ENCODE peak calls at places on chromosomes 7 and 10, in nine cellular contexts. One of them, this sample, is unnamed.

GRCh38 chr7:33774762-33775523 is 130.4 kb upstream of the BMPER start:
- DNase-seq in IMR-90: peak; percentile 81
- DNase-seq in adrenal gland: no peak
- DNase-seq in dorsolateral prefrontal cortex: no peak
- DNase-seq in PC-3: peak; percentile 7
- DNase-seq in psoas muscle: peak; percentile 64
- DNase-seq in MM.1S: no peak
- DNase-seq in small intestine: peak; percentile 4
- DNase-seq in SJCRH30: peak; percentile 25
- DNase-seq in this sample: no peak

GRCh38 chr10:102764340-102765257 is 20.9 kb downstream of the WBP1L start:
- DNase-seq in PC-3: peak; percentile 12
- DNase-seq in IMR-90: peak; percentile 41
- DNase-seq in MM.1S: no peak
- DNase-seq in psoas muscle: no peak
- DNase-seq in small intestine: no peak
- DNase-seq in adrenal gland: no peak
- DNase-seq in dorsolateral prefrontal cortex: no peak
- DNase-seq in SJCRH30: no peak
- DNase-seq in this sample: no peak

GRCh38 chr7:132419538-132419937 is 156.7 kb downstream of the PLXNA4 start:
- DNase-seq in small intestine: no peak
- DNase-seq in SJCRH30: no peak
- DNase-seq in psoas muscle: no peak
- DNase-seq in adrenal gland: no peak
- DNase-seq in MM.1S: no peak
- DNase-seq in PC-3: no peak
- DNase-seq in dorsolateral prefrontal cortex: no peak
- DNase-seq in IMR-90: no peak
- DNase-seq in this sample: no peak

GRCh38 chr7:111578754-111579153 is 16.5 kb upstream of the IMMP2L start:
- DNase-seq in IMR-90: no peak
- DNase-seq in small intestine: no peak
- DNase-seq in PC-3: no peak
- DNase-seq in SJCRH30: no peak
- DNase-seq in MM.1S: no peak
- DNase-seq in dorsolateral prefrontal cortex: no peak
- DNase-seq in psoas muscle: no peak
- DNase-seq in adrenal gland: no peak
- DNase-seq in this sample: no peak

GRCh38 chr10:124697443-124697836 is 46.7 kb downstream of the FAM53B start:
- DNase-seq in dorsolateral prefrontal cortex: no peak
- DNase-seq in SJCRH30: no peak
- DNase-seq in PC-3: no peak
- DNase-seq in small intestine: no peak
- DNase-seq in IMR-90: no peak
- DNase-seq in MM.1S: no peak
- DNase-seq in psoas muscle: peak; percentile 36
- DNase-seq in adrenal gland: no peak
- DNase-seq in this sample: peak; percentile 30

GRCh38 chr10:105241254-105241653 is 600.2 kb downstream of the SORCS3 start:
- DNase-seq in adrenal gland: no peak
- DNase-seq in small intestine: no peak
- DNase-seq in SJCRH30: no peak
- DNase-seq in MM.1S: no peak
- DNase-seq in dorsolateral prefrontal cortex: no peak
- DNase-seq in IMR-90: no peak
- DNase-seq in psoas muscle: no peak
- DNase-seq in PC-3: no peak
- DNase-seq in this sample: no peak

GRCh38 chr7:75776295-75776971 is 4.4 kb upstream of the CCL26 start:
- DNase-seq in psoas muscle: no peak
- DNase-seq in dorsolateral prefrontal cortex: no peak
- DNase-seq in SJCRH30: no peak
- DNase-seq in IMR-90: peak; percentile 89
- DNase-seq in adrenal gland: no peak
- DNase-seq in PC-3: peak; percentile 94
- DNase-seq in small intestine: peak; percentile 26
- DNase-seq in MM.1S: peak; percentile 12
- DNase-seq in this sample: no peak

GRCh38 chr10:132236161-132236560 is 49.4 kb downstream of the DPYSL4 start:
- DNase-seq in PC-3: no peak
- DNase-seq in adrenal gland: no peak
- DNase-seq in dorsolateral prefrontal cortex: no peak
- DNase-seq in SJCRH30: no peak
- DNase-seq in small intestine: no peak
- DNase-seq in MM.1S: no peak
- DNase-seq in psoas muscle: no peak
- DNase-seq in IMR-90: no peak
- DNase-seq in this sample: no peak

GRCh38 chr10:4725917-4726606 is 99.9 kb upstream of the AKR1E2 start:
- DNase-seq in IMR-90: peak; percentile 89
- DNase-seq in dorsolateral prefrontal cortex: no peak
- DNase-seq in small intestine: peak; percentile 88
- DNase-seq in MM.1S: no peak
- DNase-seq in psoas muscle: no peak
- DNase-seq in PC-3: peak; percentile 83
- DNase-seq in SJCRH30: no peak
- DNase-seq in adrenal gland: no peak
- DNase-seq in this sample: no peak

GRCh38 chr7:157978766-157979165 is 608.9 kb downstream of the PTPRN2 start:
- DNase-seq in IMR-90: no peak
- DNase-seq in small intestine: no peak
- DNase-seq in MM.1S: no peak
- DNase-seq in dorsolateral prefrontal cortex: no peak
- DNase-seq in adrenal gland: no peak
- DNase-seq in PC-3: no peak
- DNase-seq in SJCRH30: no peak
- DNase-seq in psoas muscle: peak; percentile 37
- DNase-seq in this sample: peak; percentile 43

GRCh38 chr10:32378371-32379301 is 31.7 kb upstream of the EPC1 start:
- DNase-seq in small intestine: peak; percentile 94
- DNase-seq in adrenal gland: peak; percentile 99
- DNase-seq in MM.1S: peak; percentile 96
- DNase-seq in SJCRH30: peak; percentile 94
- DNase-seq in dorsolateral prefrontal cortex: peak; percentile 98
- DNase-seq in psoas muscle: peak; percentile 96
- DNase-seq in PC-3: peak; percentile 96
- DNase-seq in IMR-90: peak; percentile 85
- DNase-seq in this sample: peak; percentile 94

DNA sequence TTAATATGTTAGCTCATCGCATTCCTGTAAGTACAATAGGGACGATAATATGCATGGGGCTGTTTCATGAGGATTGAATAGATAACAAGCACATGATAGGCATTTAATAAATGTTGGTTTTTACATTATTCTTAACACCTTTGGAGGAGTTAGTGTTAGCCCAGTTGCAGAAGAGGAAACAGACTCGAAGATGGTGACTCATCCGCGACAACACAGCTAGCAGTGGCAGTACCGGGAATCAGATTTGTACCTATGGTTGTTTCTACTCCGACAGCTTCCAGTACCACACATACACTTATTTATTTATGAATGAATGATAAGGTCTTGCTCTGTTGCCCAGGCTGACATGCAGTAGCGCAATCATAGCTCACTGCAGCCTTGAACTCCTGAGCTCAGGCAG is 2.9 kb downstream of the LRMDA start:
- DNase-seq in IMR-90: no peak
- DNase-seq in dorsolateral prefrontal cortex: no peak
- DNase-seq in adrenal gland: no peak
- DNase-seq in SJCRH30: no peak
- DNase-seq in small intestine: no peak
- DNase-seq in PC-3: no peak
- DNase-seq in MM.1S: no peak
- DNase-seq in psoas muscle: no peak
- DNase-seq in this sample: no peak
- H3K27me3 ChIP-seq in IMR-90: peaks cover 26% of the 10 kb centered on the region
- H3K27me3 ChIP-seq in dorsolateral prefrontal cortex: peaks cover 8% of the 10 kb centered on the region
- H3K27me3 ChIP-seq in adrenal gland: no peaks in the 10 kb centered on the region
- H3K27me3 ChIP-seq in SJCRH30: no peaks in the 10 kb centered on the region
- H3K27me3 ChIP-seq in small intestine: no peaks in the 10 kb centered on the region
- H3K27me3 ChIP-seq in PC-3: peaks cover 36% of the 10 kb centered on the region
- H3K27me3 ChIP-seq in MM.1S: no peaks in the 10 kb centered on the region
- H3K27me3 ChIP-seq in psoas muscle: peaks cover 5% of the 10 kb centered on the region
- H3K27me3 ChIP-seq in this sample: no peaks in the 10 kb centered on the region

GRCh38 chr7:32216759-32217158 is 146.6 kb upstream of the PDE1C start:
- DNase-seq in IMR-90: no peak
- DNase-seq in MM.1S: no peak
- DNase-seq in SJCRH30: no peak
- DNase-seq in dorsolateral prefrontal cortex: no peak
- DNase-seq in small intestine: no peak
- DNase-seq in PC-3: no peak
- DNase-seq in psoas muscle: no peak
- DNase-seq in adrenal gland: no peak
- DNase-seq in this sample: no peak

GRCh38 chr7:32217841-32218467 is 147.7 kb upstream of the PDE1C start:
- DNase-seq in small intestine: no peak
- DNase-seq in IMR-90: no peak
- DNase-seq in psoas muscle: no peak
- DNase-seq in MM.1S: no peak
- DNase-seq in PC-3: no peak
- DNase-seq in adrenal gland: no peak
- DNase-seq in SJCRH30: no peak
- DNase-seq in dorsolateral prefrontal cortex: no peak
- DNase-seq in this sample: no peak

GRCh38 chr7:32212321-32212720 is 142.1 kb upstream of the PDE1C start:
- DNase-seq in SJCRH30: no peak
- DNase-seq in adrenal gland: no peak
- DNase-seq in psoas muscle: no peak
- DNase-seq in IMR-90: no peak
- DNase-seq in MM.1S: no peak
- DNase-seq in dorsolateral prefrontal cortex: no peak
- DNase-seq in small intestine: no peak
- DNase-seq in PC-3: no peak
- DNase-seq in this sample: no peak

GRCh38 chr7:32215697-32216096 is 145.5 kb upstream of the PDE1C start:
- DNase-seq in SJCRH30: no peak
- DNase-seq in MM.1S: no peak
- DNase-seq in dorsolateral prefrontal cortex: no peak
- DNase-seq in adrenal gland: no peak
- DNase-seq in IMR-90: no peak
- DNase-seq in small intestine: no peak
- DNase-seq in psoas muscle: no peak
- DNase-seq in PC-3: no peak
- DNase-seq in this sample: no peak

DNA sequence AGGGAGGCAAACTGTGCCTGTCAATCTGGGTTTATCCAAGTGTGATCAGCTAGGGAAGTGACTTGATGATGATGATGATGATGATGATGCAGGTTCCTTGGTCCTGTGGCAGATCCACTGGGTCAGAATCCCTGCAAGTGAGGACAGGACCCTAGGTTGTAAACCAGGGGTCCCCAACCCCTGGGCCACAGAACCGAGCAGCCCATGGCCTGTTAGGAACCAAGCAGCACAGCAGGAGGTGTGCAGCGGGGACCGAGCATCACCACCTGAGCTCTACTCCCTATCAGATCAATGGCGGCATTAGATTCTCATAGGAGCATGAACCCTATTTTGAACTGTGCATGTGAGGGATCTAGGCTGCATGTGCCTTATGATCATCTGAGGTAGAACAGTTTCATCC is 144.7 kb upstream of the PDE1C start:
- DNase-seq in MM.1S: no peak
- DNase-seq in adrenal gland: no peak
- DNase-seq in psoas muscle: no peak
- DNase-seq in dorsolateral prefrontal cortex: no peak
- DNase-seq in IMR-90: no peak
- DNase-seq in SJCRH30: no peak
- DNase-seq in PC-3: no peak
- DNase-seq in small intestine: no peak
- DNase-seq in this sample: no peak
- H3K27me3 ChIP-seq in MM.1S: no peaks in the 10 kb centered on the region
- H3K27me3 ChIP-seq in adrenal gland: no peaks in the 10 kb centered on the region
- H3K27me3 ChIP-seq in psoas muscle: no peaks in the 10 kb centered on the region
- H3K27me3 ChIP-seq in dorsolateral prefrontal cortex: no peaks in the 10 kb centered on the region
- H3K27me3 ChIP-seq in IMR-90: peaks cover 14% of the 10 kb centered on the region
- H3K27me3 ChIP-seq in SJCRH30: peaks cover 4% of the 10 kb centered on the region
- H3K27me3 ChIP-seq in PC-3: peaks cover 80% of the 10 kb centered on the region
- H3K27me3 ChIP-seq in small intestine: no peaks in the 10 kb centered on the region
- H3K27me3 ChIP-seq in this sample: no peaks in the 10 kb centered on the region

DNA sequence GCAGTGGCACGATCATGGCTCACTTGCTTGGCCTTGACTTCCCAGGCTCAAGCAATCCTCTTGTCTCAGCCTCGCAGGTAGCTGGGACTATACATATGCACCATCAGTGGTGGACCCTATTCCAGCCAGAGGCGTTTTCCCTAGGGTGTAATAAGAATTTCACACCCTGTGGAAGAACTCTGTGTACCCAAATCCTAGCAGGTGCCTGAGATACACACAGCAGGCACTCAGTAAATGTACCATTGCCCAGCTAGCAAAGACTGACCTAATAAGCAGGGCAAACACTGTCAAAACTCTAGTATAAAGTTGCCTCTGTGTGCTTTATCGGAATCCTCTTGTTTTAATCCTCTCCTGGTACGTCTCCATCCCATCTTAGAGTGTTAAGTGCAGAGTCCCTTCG is 33.7 kb upstream of the BHLHA15 start:
- DNase-seq in psoas muscle: no peak
- DNase-seq in PC-3: no peak
- DNase-seq in dorsolateral prefrontal cortex: no peak
- DNase-seq in small intestine: no peak
- DNase-seq in IMR-90: no peak
- DNase-seq in SJCRH30: no peak
- DNase-seq in MM.1S: no peak
- DNase-seq in adrenal gland: no peak
- DNase-seq in this sample: no peak
- H3K27me3 ChIP-seq in psoas muscle: no peaks in the 10 kb centered on the region
- H3K27me3 ChIP-seq in PC-3: no peaks in the 10 kb centered on the region
- H3K27me3 ChIP-seq in dorsolateral prefrontal cortex: no peaks in the 10 kb centered on the region
- H3K27me3 ChIP-seq in small intestine: no peaks in the 10 kb centered on the region
- H3K27me3 ChIP-seq in IMR-90: no peaks in the 10 kb centered on the region
- H3K27me3 ChIP-seq in SJCRH30: no peaks in the 10 kb centered on the region
- H3K27me3 ChIP-seq in MM.1S: no peaks in the 10 kb centered on the region
- H3K27me3 ChIP-seq in adrenal gland: no peaks in the 10 kb centered on the region
- H3K27me3 ChIP-seq in this sample: no peaks in the 10 kb centered on the region

GRCh38 chr10:99233000-99233679 is 2.5 kb downstream of the HPSE2 start:
- DNase-seq in IMR-90: no peak
- DNase-seq in adrenal gland: no peak
- DNase-seq in psoas muscle: no peak
- DNase-seq in PC-3: no peak
- DNase-seq in SJCRH30: no peak
- DNase-seq in MM.1S: no peak
- DNase-seq in small intestine: no peak
- DNase-seq in dorsolateral prefrontal cortex: no peak
- DNase-seq in this sample: no peak
- H3K27me3 ChIP-seq in IMR-90: peaks cover 61% of the 10 kb centered on the region
- H3K27me3 ChIP-seq in adrenal gland: peaks cover 62% of the 10 kb centered on the region
- H3K27me3 ChIP-seq in psoas muscle: peaks cover 34% of the 10 kb centered on the region
- H3K27me3 ChIP-seq in PC-3: peaks cover 85% of the 10 kb centered on the region
- H3K27me3 ChIP-seq in SJCRH30: peaks cover 10% of the 10 kb centered on the region
- H3K27me3 ChIP-seq in MM.1S: peaks cover 5% of the 10 kb centered on the region
- H3K27me3 ChIP-seq in small intestine: peaks cover 37% of the 10 kb centered on the region
- H3K27me3 ChIP-seq in dorsolateral prefrontal cortex: peaks cover 32% of the 10 kb centered on the region
- H3K27me3 ChIP-seq in this sample: peaks cover 92% of the 10 kb centered on the region

DNA sequence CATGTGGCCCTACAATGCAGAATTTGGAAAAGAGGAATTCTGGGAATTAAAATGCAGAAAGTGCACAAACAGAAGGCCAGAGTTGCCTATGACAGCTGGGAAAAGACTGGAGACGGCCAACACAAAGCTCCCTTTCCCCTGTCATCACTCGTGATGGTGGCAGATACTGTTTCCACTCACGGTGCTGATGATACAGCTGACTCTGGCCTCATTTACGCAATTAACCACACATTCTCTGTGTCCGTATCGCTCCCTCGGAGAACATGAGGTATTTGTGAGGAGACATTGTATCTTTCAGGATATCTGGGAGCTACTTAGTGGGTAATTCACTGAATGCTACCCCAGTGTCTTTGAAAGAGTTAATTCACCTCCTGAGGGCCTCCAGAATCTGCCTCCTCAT is 172.8 kb downstream of the TAX1BP1 start:
- DNase-seq in psoas muscle: no peak
- DNase-seq in small intestine: no peak
- DNase-seq in MM.1S: no peak
- DNase-seq in adrenal gland: no peak
- DNase-seq in IMR-90: no peak
- DNase-seq in SJCRH30: no peak
- DNase-seq in dorsolateral prefrontal cortex: no peak
- DNase-seq in PC-3: no peak
- DNase-seq in this sample: no peak
- H3K27me3 ChIP-seq in psoas muscle: no peaks in the 10 kb centered on the region
- H3K27me3 ChIP-seq in small intestine: no peaks in the 10 kb centered on the region
- H3K27me3 ChIP-seq in MM.1S: no peaks in the 10 kb centered on the region
- H3K27me3 ChIP-seq in adrenal gland: no peaks in the 10 kb centered on the region
- H3K27me3 ChIP-seq in IMR-90: no peaks in the 10 kb centered on the region
- H3K27me3 ChIP-seq in SJCRH30: no peaks in the 10 kb centered on the region
- H3K27me3 ChIP-seq in dorsolateral prefrontal cortex: no peaks in the 10 kb centered on the region
- H3K27me3 ChIP-seq in PC-3: no peaks in the 10 kb centered on the region
- H3K27me3 ChIP-seq in this sample: no peaks in the 10 kb centered on the region